ENCODE peak calls at places on chromosome 7, in nine cellular contexts. One of them, this sample, is unnamed.

GRCh38 chr7:136009488-136010079 is 32.4 kb upstream of the MTPN start:
- DNase-seq in cerebellar nuclear complex: no peak
- DNase-seq in hepatic stellate cell: peak; percentile 7
- DNase-seq in Ammon's horn: peak; percentile 33
- DNase-seq in left lobe of liver: no peak
- DNase-seq in stimulated activated CD4-positive, alpha-beta T cell treated with anti-CD3 and anti-CD28 coated beads, Interleukin-1b, Interleukin-23, amount 100 ng/mL, for 48 hours: no peak
- DNase-seq in heart right ventricle: no peak
- DNase-seq in HT-29: peak; percentile 82
- DNase-seq in activated CD4-positive, alpha-beta T cell treated with anti-CD3 and anti-CD28 coated beads, Interleukin-2, amount 10 ng/mL, durations not matched to agents 7 days and 5 days: no peak
- DNase-seq in this sample: peak; percentile 71

GRCh38 chr7:106143711-106144347 is 31.7 kb upstream of the SYPL1 start:
- DNase-seq in cerebellar nuclear complex: no peak
- DNase-seq in hepatic stellate cell: no peak
- DNase-seq in Ammon's horn: no peak
- DNase-seq in left lobe of liver: no peak
- DNase-seq in stimulated activated CD4-positive, alpha-beta T cell treated with anti-CD3 and anti-CD28 coated beads, Interleukin-1b, Interleukin-23, amount 100 ng/mL, for 48 hours: no peak
- DNase-seq in heart right ventricle: no peak
- DNase-seq in HT-29: no peak
- DNase-seq in activated CD4-positive, alpha-beta T cell treated with anti-CD3 and anti-CD28 coated beads, Interleukin-2, amount 10 ng/mL, durations not matched to agents 7 days and 5 days: no peak
- DNase-seq in this sample: no peak

GRCh38 chr7:134639061-134639460 is 7.6 kb upstream of the BPGM start:
- DNase-seq in cerebellar nuclear complex: no peak
- DNase-seq in hepatic stellate cell: no peak
- DNase-seq in Ammon's horn: no peak
- DNase-seq in left lobe of liver: no peak
- DNase-seq in stimulated activated CD4-positive, alpha-beta T cell treated with anti-CD3 and anti-CD28 coated beads, Interleukin-1b, Interleukin-23, amount 100 ng/mL, for 48 hours: no peak
- DNase-seq in heart right ventricle: no peak
- DNase-seq in HT-29: no peak
- DNase-seq in activated CD4-positive, alpha-beta T cell treated with anti-CD3 and anti-CD28 coated beads, Interleukin-2, amount 10 ng/mL, durations not matched to agents 7 days and 5 days: no peak
- DNase-seq in this sample: no peak

GRCh38 chr7:16430133-16430532 is 8.8 kb upstream of the CRPPA start:
- DNase-seq in cerebellar nuclear complex: no peak
- DNase-seq in hepatic stellate cell: no peak
- DNase-seq in Ammon's horn: no peak
- DNase-seq in left lobe of liver: no peak
- DNase-seq in stimulated activated CD4-positive, alpha-beta T cell treated with anti-CD3 and anti-CD28 coated beads, Interleukin-1b, Interleukin-23, amount 100 ng/mL, for 48 hours: no peak
- DNase-seq in heart right ventricle: no peak
- DNase-seq in HT-29: no peak
- DNase-seq in activated CD4-positive, alpha-beta T cell treated with anti-CD3 and anti-CD28 coated beads, Interleukin-2, amount 10 ng/mL, durations not matched to agents 7 days and 5 days: no peak
- DNase-seq in this sample: no peak

GRCh38 chr7:13986208-13986607 is 3.3 kb downstream of the ETV1 start:
- DNase-seq in cerebellar nuclear complex: no peak
- DNase-seq in hepatic stellate cell: no peak
- DNase-seq in Ammon's horn: no peak
- DNase-seq in left lobe of liver: no peak
- DNase-seq in stimulated activated CD4-positive, alpha-beta T cell treated with anti-CD3 and anti-CD28 coated beads, Interleukin-1b, Interleukin-23, amount 100 ng/mL, for 48 hours: no peak
- DNase-seq in heart right ventricle: no peak
- DNase-seq in HT-29: no peak
- DNase-seq in activated CD4-positive, alpha-beta T cell treated with anti-CD3 and anti-CD28 coated beads, Interleukin-2, amount 10 ng/mL, durations not matched to agents 7 days and 5 days: no peak
- DNase-seq in this sample: no peak

GRCh38 chr7:1053002-1053411 is 8.7 kb downstream of the GPR146 start:
- DNase-seq in cerebellar nuclear complex: no peak
- DNase-seq in hepatic stellate cell: no peak
- DNase-seq in Ammon's horn: no peak
- DNase-seq in left lobe of liver: no peak
- DNase-seq in stimulated activated CD4-positive, alpha-beta T cell treated with anti-CD3 and anti-CD28 coated beads, Interleukin-1b, Interleukin-23, amount 100 ng/mL, for 48 hours: no peak
- DNase-seq in heart right ventricle: no peak
- DNase-seq in HT-29: no peak
- DNase-seq in activated CD4-positive, alpha-beta T cell treated with anti-CD3 and anti-CD28 coated beads, Interleukin-2, amount 10 ng/mL, durations not matched to agents 7 days and 5 days: no peak
- DNase-seq in this sample: no peak

GRCh38 chr7:155265960-155266359 is 31.7 kb upstream of the INSIG1 start:
- DNase-seq in cerebellar nuclear complex: no peak
- DNase-seq in hepatic stellate cell: no peak
- DNase-seq in Ammon's horn: no peak
- DNase-seq in left lobe of liver: no peak
- DNase-seq in stimulated activated CD4-positive, alpha-beta T cell treated with anti-CD3 and anti-CD28 coated beads, Interleukin-1b, Interleukin-23, amount 100 ng/mL, for 48 hours: no peak
- DNase-seq in heart right ventricle: no peak
- DNase-seq in HT-29: no peak
- DNase-seq in activated CD4-positive, alpha-beta T cell treated with anti-CD3 and anti-CD28 coated beads, Interleukin-2, amount 10 ng/mL, durations not matched to agents 7 days and 5 days: no peak
- DNase-seq in this sample: no peak

GRCh38 chr7:128166603-128167315 is 74.3 kb upstream of the LEP start:
- DNase-seq in cerebellar nuclear complex: no peak
- DNase-seq in hepatic stellate cell: no peak
- DNase-seq in Ammon's horn: no peak
- DNase-seq in left lobe of liver: no peak
- DNase-seq in stimulated activated CD4-positive, alpha-beta T cell treated with anti-CD3 and anti-CD28 coated beads, Interleukin-1b, Interleukin-23, amount 100 ng/mL, for 48 hours: no peak
- DNase-seq in heart right ventricle: no peak
- DNase-seq in HT-29: no peak
- DNase-seq in activated CD4-positive, alpha-beta T cell treated with anti-CD3 and anti-CD28 coated beads, Interleukin-2, amount 10 ng/mL, durations not matched to agents 7 days and 5 days: no peak
- DNase-seq in this sample: no peak

GRCh38 chr7:12211054-12212050 is at the start of gene TMEM106B:
- DNase-seq in cerebellar nuclear complex: peak; percentile 37
- DNase-seq in hepatic stellate cell: peak; percentile 91
- DNase-seq in Ammon's horn: peak; percentile 97
- DNase-seq in left lobe of liver: peak; percentile 99
- DNase-seq in stimulated activated CD4-positive, alpha-beta T cell treated with anti-CD3 and anti-CD28 coated beads, Interleukin-1b, Interleukin-23, amount 100 ng/mL, for 48 hours: peak; percentile 97
- DNase-seq in heart right ventricle: peak; percentile 98
- DNase-seq in HT-29: peak; percentile 97
- DNase-seq in activated CD4-positive, alpha-beta T cell treated with anti-CD3 and anti-CD28 coated beads, Interleukin-2, amount 10 ng/mL, durations not matched to agents 7 days and 5 days: peak; percentile 97
- DNase-seq in this sample: peak; percentile 96

GRCh38 chr7:51350195-51350896 is 33.7 kb upstream of the COBL start:
- DNase-seq in cerebellar nuclear complex: no peak
- DNase-seq in hepatic stellate cell: no peak
- DNase-seq in Ammon's horn: no peak
- DNase-seq in left lobe of liver: no peak
- DNase-seq in stimulated activated CD4-positive, alpha-beta T cell treated with anti-CD3 and anti-CD28 coated beads, Interleukin-1b, Interleukin-23, amount 100 ng/mL, for 48 hours: no peak
- DNase-seq in heart right ventricle: no peak
- DNase-seq in HT-29: peak; percentile 36
- DNase-seq in activated CD4-positive, alpha-beta T cell treated with anti-CD3 and anti-CD28 coated beads, Interleukin-2, amount 10 ng/mL, durations not matched to agents 7 days and 5 days: no peak
- DNase-seq in this sample: no peak

GRCh38 chr7:74598558-74598957 is 59.0 kb upstream of the GTF2I start:
- DNase-seq in cerebellar nuclear complex: no peak
- DNase-seq in hepatic stellate cell: peak; percentile 42
- DNase-seq in Ammon's horn: no peak
- DNase-seq in left lobe of liver: no peak
- DNase-seq in stimulated activated CD4-positive, alpha-beta T cell treated with anti-CD3 and anti-CD28 coated beads, Interleukin-1b, Interleukin-23, amount 100 ng/mL, for 48 hours: no peak
- DNase-seq in heart right ventricle: no peak
- DNase-seq in HT-29: no peak
- DNase-seq in activated CD4-positive, alpha-beta T cell treated with anti-CD3 and anti-CD28 coated beads, Interleukin-2, amount 10 ng/mL, durations not matched to agents 7 days and 5 days: no peak
- DNase-seq in this sample: no peak

GRCh38 chr7:135748770-135749169 is at the start of gene FAM180A:
- DNase-seq in cerebellar nuclear complex: no peak
- DNase-seq in hepatic stellate cell: peak; percentile 63
- DNase-seq in Ammon's horn: no peak
- DNase-seq in left lobe of liver: no peak
- DNase-seq in stimulated activated CD4-positive, alpha-beta T cell treated with anti-CD3 and anti-CD28 coated beads, Interleukin-1b, Interleukin-23, amount 100 ng/mL, for 48 hours: no peak
- DNase-seq in heart right ventricle: peak; percentile 64
- DNase-seq in HT-29: no peak
- DNase-seq in activated CD4-positive, alpha-beta T cell treated with anti-CD3 and anti-CD28 coated beads, Interleukin-2, amount 10 ng/mL, durations not matched to agents 7 days and 5 days: no peak
- DNase-seq in this sample: no peak

GRCh38 chr7:28315565-28316420 is 96.5 kb upstream of the CREB5 start:
- DNase-seq in cerebellar nuclear complex: no peak
- DNase-seq in hepatic stellate cell: peak; percentile 9
- DNase-seq in Ammon's horn: no peak
- DNase-seq in left lobe of liver: no peak
- DNase-seq in stimulated activated CD4-positive, alpha-beta T cell treated with anti-CD3 and anti-CD28 coated beads, Interleukin-1b, Interleukin-23, amount 100 ng/mL, for 48 hours: no peak
- DNase-seq in heart right ventricle: no peak
- DNase-seq in HT-29: no peak
- DNase-seq in activated CD4-positive, alpha-beta T cell treated with anti-CD3 and anti-CD28 coated beads, Interleukin-2, amount 10 ng/mL, durations not matched to agents 7 days and 5 days: no peak
- DNase-seq in this sample: no peak

GRCh38 chr7:94877731-94878670 is 29.4 kb upstream of the PPP1R9A start:
- DNase-seq in cerebellar nuclear complex: no peak
- DNase-seq in hepatic stellate cell: no peak
- DNase-seq in Ammon's horn: no peak
- DNase-seq in left lobe of liver: no peak
- DNase-seq in stimulated activated CD4-positive, alpha-beta T cell treated with anti-CD3 and anti-CD28 coated beads, Interleukin-1b, Interleukin-23, amount 100 ng/mL, for 48 hours: no peak
- DNase-seq in heart right ventricle: no peak
- DNase-seq in HT-29: peak; percentile 12
- DNase-seq in activated CD4-positive, alpha-beta T cell treated with anti-CD3 and anti-CD28 coated beads, Interleukin-2, amount 10 ng/mL, durations not matched to agents 7 days and 5 days: no peak
- DNase-seq in this sample: no peak

GRCh38 chr7:121076350-121077164 is 88.0 kb downstream of the CPED1 start:
- DNase-seq in cerebellar nuclear complex: no peak
- DNase-seq in hepatic stellate cell: peak; percentile 21
- DNase-seq in Ammon's horn: no peak
- DNase-seq in left lobe of liver: no peak
- DNase-seq in stimulated activated CD4-positive, alpha-beta T cell treated with anti-CD3 and anti-CD28 coated beads, Interleukin-1b, Interleukin-23, amount 100 ng/mL, for 48 hours: no peak
- DNase-seq in heart right ventricle: no peak
- DNase-seq in HT-29: no peak
- DNase-seq in activated CD4-positive, alpha-beta T cell treated with anti-CD3 and anti-CD28 coated beads, Interleukin-2, amount 10 ng/mL, durations not matched to agents 7 days and 5 days: no peak
- DNase-seq in this sample: peak; percentile 65

GRCh38 chr7:115522174-115522573 is 508.4 kb downstream of the TFEC start:
- DNase-seq in cerebellar nuclear complex: no peak
- DNase-seq in hepatic stellate cell: no peak
- DNase-seq in Ammon's horn: no peak
- DNase-seq in left lobe of liver: no peak
- DNase-seq in stimulated activated CD4-positive, alpha-beta T cell treated with anti-CD3 and anti-CD28 coated beads, Interleukin-1b, Interleukin-23, amount 100 ng/mL, for 48 hours: no peak
- DNase-seq in heart right ventricle: no peak
- DNase-seq in HT-29: no peak
- DNase-seq in activated CD4-positive, alpha-beta T cell treated with anti-CD3 and anti-CD28 coated beads, Interleukin-2, amount 10 ng/mL, durations not matched to agents 7 days and 5 days: no peak
- DNase-seq in this sample: no peak

GRCh38 chr7:86411804-86412203 is 231.9 kb upstream of the GRM3 start:
- DNase-seq in cerebellar nuclear complex: no peak
- DNase-seq in hepatic stellate cell: no peak
- DNase-seq in Ammon's horn: no peak
- DNase-seq in left lobe of liver: no peak
- DNase-seq in stimulated activated CD4-positive, alpha-beta T cell treated with anti-CD3 and anti-CD28 coated beads, Interleukin-1b, Interleukin-23, amount 100 ng/mL, for 48 hours: no peak
- DNase-seq in heart right ventricle: no peak
- DNase-seq in HT-29: no peak
- DNase-seq in activated CD4-positive, alpha-beta T cell treated with anti-CD3 and anti-CD28 coated beads, Interleukin-2, amount 10 ng/mL, durations not matched to agents 7 days and 5 days: no peak
- DNase-seq in this sample: no peak

GRCh38 chr7:49255061-49255460 is 330.7 kb downstream of the CDC14C start:
- DNase-seq in cerebellar nuclear complex: no peak
- DNase-seq in hepatic stellate cell: no peak
- DNase-seq in Ammon's horn: no peak
- DNase-seq in left lobe of liver: no peak
- DNase-seq in stimulated activated CD4-positive, alpha-beta T cell treated with anti-CD3 and anti-CD28 coated beads, Interleukin-1b, Interleukin-23, amount 100 ng/mL, for 48 hours: no peak
- DNase-seq in heart right ventricle: no peak
- DNase-seq in HT-29: no peak
- DNase-seq in activated CD4-positive, alpha-beta T cell treated with anti-CD3 and anti-CD28 coated beads, Interleukin-2, amount 10 ng/mL, durations not matched to agents 7 days and 5 days: no peak
- DNase-seq in this sample: no peak

GRCh38 chr7:8133955-8134733 is 127.8 kb downstream of the ICA1 start:
- DNase-seq in cerebellar nuclear complex: no peak
- DNase-seq in hepatic stellate cell: no peak
- DNase-seq in Ammon's horn: no peak
- DNase-seq in left lobe of liver: no peak
- DNase-seq in stimulated activated CD4-positive, alpha-beta T cell treated with anti-CD3 and anti-CD28 coated beads, Interleukin-1b, Interleukin-23, amount 100 ng/mL, for 48 hours: peak; percentile 45
- DNase-seq in heart right ventricle: no peak
- DNase-seq in HT-29: no peak
- DNase-seq in activated CD4-positive, alpha-beta T cell treated with anti-CD3 and anti-CD28 coated beads, Interleukin-2, amount 10 ng/mL, durations not matched to agents 7 days and 5 days: peak; percentile 32
- DNase-seq in this sample: no peak

GRCh38 chr7:16989883-16990413 is 108.2 kb upstream of the AGR3 start:
- DNase-seq in cerebellar nuclear complex: no peak
- DNase-seq in hepatic stellate cell: peak; percentile 24
- DNase-seq in Ammon's horn: peak; percentile 92
- DNase-seq in left lobe of liver: peak; percentile 89
- DNase-seq in stimulated activated CD4-positive, alpha-beta T cell treated with anti-CD3 and anti-CD28 coated beads, Interleukin-1b, Interleukin-23, amount 100 ng/mL, for 48 hours: no peak
- DNase-seq in heart right ventricle: peak; percentile 10
- DNase-seq in HT-29: peak; percentile 99
- DNase-seq in activated CD4-positive, alpha-beta T cell treated with anti-CD3 and anti-CD28 coated beads, Interleukin-2, amount 10 ng/mL, durations not matched to agents 7 days and 5 days: no peak
- DNase-seq in this sample: no peak

GRCh38 chr7:100444311-100445278 is 8.3 kb upstream of the PPP1R35 start:
- DNase-seq in cerebellar nuclear complex: no peak
- DNase-seq in hepatic stellate cell: no peak
- DNase-seq in Ammon's horn: no peak
- DNase-seq in left lobe of liver: peak; percentile 68
- DNase-seq in stimulated activated CD4-positive, alpha-beta T cell treated with anti-CD3 and anti-CD28 coated beads, Interleukin-1b, Interleukin-23, amount 100 ng/mL, for 48 hours: no peak
- DNase-seq in heart right ventricle: no peak
- DNase-seq in HT-29: no peak
- DNase-seq in activated CD4-positive, alpha-beta T cell treated with anti-CD3 and anti-CD28 coated beads, Interleukin-2, amount 10 ng/mL, durations not matched to agents 7 days and 5 days: no peak
- DNase-seq in this sample: peak; percentile 79

GRCh38 chr7:17239683-17240521 is 58.5 kb upstream of the AHR start:
- DNase-seq in cerebellar nuclear complex: no peak
- DNase-seq in hepatic stellate cell: peak; percentile 29
- DNase-seq in Ammon's horn: no peak
- DNase-seq in left lobe of liver: no peak
- DNase-seq in stimulated activated CD4-positive, alpha-beta T cell treated with anti-CD3 and anti-CD28 coated beads, Interleukin-1b, Interleukin-23, amount 100 ng/mL, for 48 hours: no peak
- DNase-seq in heart right ventricle: no peak
- DNase-seq in HT-29: peak; percentile 36
- DNase-seq in activated CD4-positive, alpha-beta T cell treated with anti-CD3 and anti-CD28 coated beads, Interleukin-2, amount 10 ng/mL, durations not matched to agents 7 days and 5 days: no peak
- DNase-seq in this sample: no peak